ENCODE peak calls at places on chromosomes 6 and 20, in five cellular contexts. One of them, this sample, is unnamed.

GRCh38 chr6:2108700-2109306 is 136.6 kb downstream of the GMDS start:
- DNase-seq in dorsolateral prefrontal cortex: no peak
- DNase-seq in bronchial epithelial cell: no peak
- DNase-seq in cardiac muscle cell: peak; percentile 29
- DNase-seq in lower lobe of right lung: no peak
- DNase-seq in this sample: no peak

GRCh38 chr20:3932277-3933073 is 43.3 kb downstream of the PANK2 start:
- DNase-seq in bronchial epithelial cell: no peak
- DNase-seq in dorsolateral prefrontal cortex: no peak
- DNase-seq in cardiac muscle cell: peak; percentile 30
- DNase-seq in lower lobe of right lung: no peak
- DNase-seq in this sample: no peak

GRCh38 chr20:34311118-34312023 is 8.2 kb upstream of the AHCY start:
- DNase-seq in dorsolateral prefrontal cortex: peak; percentile 27
- DNase-seq in bronchial epithelial cell: no peak
- DNase-seq in cardiac muscle cell: peak; percentile 16
- DNase-seq in lower lobe of right lung: no peak
- DNase-seq in this sample: no peak

GRCh38 chr6:170186909-170187668 is 103.8 kb downstream of the DLL1 start:
- DNase-seq in bronchial epithelial cell: no peak
- DNase-seq in cardiac muscle cell: no peak
- DNase-seq in lower lobe of right lung: no peak
- DNase-seq in dorsolateral prefrontal cortex: no peak
- DNase-seq in this sample: no peak

GRCh38 chr6:89297695-89298351 is 17.3 kb downstream of the GABRR2 start:
- DNase-seq in cardiac muscle cell: no peak
- DNase-seq in dorsolateral prefrontal cortex: peak; percentile 51
- DNase-seq in lower lobe of right lung: no peak
- DNase-seq in bronchial epithelial cell: peak; percentile 98
- DNase-seq in this sample: peak; percentile 93

GRCh38 chr20:52087471-52087870 is 104.1 kb downstream of the ZFP64 start:
- DNase-seq in dorsolateral prefrontal cortex: no peak
- DNase-seq in cardiac muscle cell: no peak
- DNase-seq in bronchial epithelial cell: no peak
- DNase-seq in lower lobe of right lung: no peak
- DNase-seq in this sample: no peak

GRCh38 chr6:108793449-108794134 is 54.6 kb upstream of the ARMC2 start:
- DNase-seq in bronchial epithelial cell: no peak
- DNase-seq in lower lobe of right lung: no peak
- DNase-seq in cardiac muscle cell: no peak
- DNase-seq in dorsolateral prefrontal cortex: no peak
- DNase-seq in this sample: no peak

GRCh38 chr6:61622601-61623000 is 663.4 kb downstream of the KHDRBS2 start:
- DNase-seq in bronchial epithelial cell: no peak
- DNase-seq in cardiac muscle cell: no peak
- DNase-seq in lower lobe of right lung: no peak
- DNase-seq in dorsolateral prefrontal cortex: no peak
- DNase-seq in this sample: no peak

GRCh38 chr6:131694832-131695426 is 6.3 kb downstream of the OR2A4 start:
- DNase-seq in cardiac muscle cell: peak; percentile 77
- DNase-seq in dorsolateral prefrontal cortex: peak; percentile 8
- DNase-seq in lower lobe of right lung: no peak
- DNase-seq in bronchial epithelial cell: peak; percentile 58
- DNase-seq in this sample: peak; percentile 3

GRCh38 chr6:44256291-44257006 is 879 bp downstream of the SLC35B2 start:
- DNase-seq in cardiac muscle cell: no peak
- DNase-seq in dorsolateral prefrontal cortex: no peak
- DNase-seq in bronchial epithelial cell: no peak
- DNase-seq in lower lobe of right lung: no peak
- DNase-seq in this sample: no peak

GRCh38 chr6:89411269-89412070 is 603 bp downstream of the RRAGD start:
- DNase-seq in lower lobe of right lung: peak; percentile 64
- DNase-seq in dorsolateral prefrontal cortex: peak; percentile 46
- DNase-seq in cardiac muscle cell: peak; percentile 85
- DNase-seq in bronchial epithelial cell: no peak
- DNase-seq in this sample: peak; percentile 6

GRCh38 chr20:47998736-47999135 is 213.5 kb upstream of the SULF2 start:
- DNase-seq in cardiac muscle cell: no peak
- DNase-seq in dorsolateral prefrontal cortex: no peak
- DNase-seq in lower lobe of right lung: no peak
- DNase-seq in bronchial epithelial cell: no peak
- DNase-seq in this sample: no peak

GRCh38 chr6:2659882-2660281 is 90.8 kb downstream of the MYLK4 start:
- DNase-seq in lower lobe of right lung: no peak
- DNase-seq in dorsolateral prefrontal cortex: no peak
- DNase-seq in bronchial epithelial cell: peak; percentile 88
- DNase-seq in cardiac muscle cell: no peak
- DNase-seq in this sample: peak; percentile 86

GRCh38 chr6:167475947-167476346 is 151.1 kb downstream of the TTLL2 start:
- DNase-seq in lower lobe of right lung: no peak
- DNase-seq in bronchial epithelial cell: no peak
- DNase-seq in dorsolateral prefrontal cortex: no peak
- DNase-seq in cardiac muscle cell: peak; percentile 54
- DNase-seq in this sample: no peak

GRCh38 chr6:118890997-118891790 is 2.8 kb upstream of the ASF1A start:
- DNase-seq in dorsolateral prefrontal cortex: no peak
- DNase-seq in lower lobe of right lung: no peak
- DNase-seq in cardiac muscle cell: no peak
- DNase-seq in bronchial epithelial cell: no peak
- DNase-seq in this sample: no peak

GRCh38 chr20:17465236-17465635 is 65.9 kb downstream of the BFSP1 start:
- DNase-seq in lower lobe of right lung: no peak
- DNase-seq in cardiac muscle cell: no peak
- DNase-seq in bronchial epithelial cell: no peak
- DNase-seq in dorsolateral prefrontal cortex: no peak
- DNase-seq in this sample: no peak

GRCh38 chr6:148873868-148874267 is 127.0 kb downstream of the UST start:
- DNase-seq in dorsolateral prefrontal cortex: no peak
- DNase-seq in bronchial epithelial cell: no peak
- DNase-seq in cardiac muscle cell: no peak
- DNase-seq in lower lobe of right lung: no peak
- DNase-seq in this sample: no peak

GRCh38 chr6:110965629-110966229 is 7.2 kb downstream of the GTF3C6 start:
- DNase-seq in dorsolateral prefrontal cortex: no peak
- DNase-seq in lower lobe of right lung: no peak
- DNase-seq in bronchial epithelial cell: no peak
- DNase-seq in cardiac muscle cell: no peak
- DNase-seq in this sample: no peak

GRCh38 chr6:16472349-16473069 is 234.1 kb downstream of the GMPR start:
- DNase-seq in cardiac muscle cell: peak; percentile 58
- DNase-seq in dorsolateral prefrontal cortex: no peak
- DNase-seq in bronchial epithelial cell: peak; percentile 67
- DNase-seq in lower lobe of right lung: no peak
- DNase-seq in this sample: peak; percentile 5

GRCh38 chr6:35489995-35490791 is 6.7 kb downstream of the TEAD3 start:
- DNase-seq in lower lobe of right lung: peak; percentile 70
- DNase-seq in dorsolateral prefrontal cortex: peak; percentile 30
- DNase-seq in cardiac muscle cell: peak; percentile 95
- DNase-seq in bronchial epithelial cell: peak; percentile 37
- DNase-seq in this sample: no peak

GRCh38 chr6:116010400-116011095 is 50.1 kb downstream of the FRK start:
- DNase-seq in dorsolateral prefrontal cortex: peak; percentile 80
- DNase-seq in cardiac muscle cell: peak; percentile 65
- DNase-seq in lower lobe of right lung: peak; percentile 62
- DNase-seq in bronchial epithelial cell: peak; percentile 67
- DNase-seq in this sample: no peak

GRCh38 chr6:127547909-127548649 is 28.9 kb upstream of the C6orf58 start:
- DNase-seq in bronchial epithelial cell: peak; percentile 28
- DNase-seq in cardiac muscle cell: no peak
- DNase-seq in lower lobe of right lung: no peak
- DNase-seq in dorsolateral prefrontal cortex: no peak
- DNase-seq in this sample: no peak
- TF ChIP-seq CTCF in bronchial epithelial cell: no peak
- TF ChIP-seq CTCF in cardiac muscle cell: peak; percentile 36
- TF ChIP-seq CTCF in lower lobe of right lung: no peak
- TF ChIP-seq CTCF in dorsolateral prefrontal cortex: peak; percentile 12
- TF ChIP-seq CTCF in this sample: peak; percentile 52

DNA sequence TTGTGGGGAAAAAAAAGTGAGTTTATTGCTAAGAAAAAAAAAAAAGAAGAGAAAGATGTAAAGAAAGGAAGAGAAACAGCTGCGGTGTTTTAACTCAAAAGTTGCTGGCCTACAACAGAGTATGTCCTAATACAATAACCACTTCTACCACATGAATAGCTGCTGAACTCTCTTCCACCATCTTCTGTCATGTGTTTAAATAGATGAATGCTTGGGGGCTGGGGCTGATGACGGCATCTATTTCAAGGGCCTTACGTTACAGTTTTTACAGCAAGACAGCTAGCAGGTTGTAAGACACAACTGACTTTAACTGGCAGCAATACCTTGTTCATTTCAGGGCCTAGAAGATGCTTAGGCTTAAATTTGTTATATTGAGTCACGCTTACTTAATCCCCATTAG is 50.4 kb downstream of the MAP3K7 start:
- DNase-seq in cardiac muscle cell: peak; percentile 28
- DNase-seq in bronchial epithelial cell: no peak
- DNase-seq in dorsolateral prefrontal cortex: no peak
- DNase-seq in lower lobe of right lung: no peak
- DNase-seq in this sample: no peak
- H3K27me3 ChIP-seq in cardiac muscle cell: no peaks in the 10 kb centered on the region
- H3K27me3 ChIP-seq in bronchial epithelial cell: no peaks in the 10 kb centered on the region
- H3K27me3 ChIP-seq in dorsolateral prefrontal cortex: no peaks in the 10 kb centered on the region
- H3K27me3 ChIP-seq in lower lobe of right lung: no peaks in the 10 kb centered on the region
- H3K27me3 ChIP-seq in this sample: no peaks in the 10 kb centered on the region

DNA sequence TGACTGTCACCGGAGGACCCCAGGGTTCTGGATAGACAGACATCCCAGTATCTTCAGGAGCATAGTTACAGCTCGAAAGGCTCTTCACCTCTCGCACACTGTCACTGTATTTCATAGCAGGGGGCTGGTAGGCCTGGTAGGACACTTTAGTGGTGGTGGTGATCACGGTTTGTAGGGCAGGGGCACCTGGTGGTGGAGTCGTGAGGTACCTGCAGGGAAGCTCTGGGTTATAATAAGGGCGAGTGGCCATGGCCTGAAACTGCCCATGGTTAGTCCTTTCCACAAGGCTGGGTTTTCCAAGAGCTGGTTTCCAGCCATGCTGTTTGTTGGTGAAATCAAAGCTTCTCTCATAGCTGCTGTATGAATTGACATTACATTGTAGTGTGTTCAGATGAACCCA is 7.6 kb downstream of the GCM2 start:
- DNase-seq in dorsolateral prefrontal cortex: no peak
- DNase-seq in lower lobe of right lung: no peak
- DNase-seq in cardiac muscle cell: no peak
- DNase-seq in bronchial epithelial cell: no peak
- DNase-seq in this sample: no peak
- TF ChIP-seq CTCF in dorsolateral prefrontal cortex: no peak
- TF ChIP-seq CTCF in lower lobe of right lung: no peak
- TF ChIP-seq CTCF in cardiac muscle cell: no peak
- TF ChIP-seq CTCF in bronchial epithelial cell: no peak
- TF ChIP-seq CTCF in this sample: no peak

DNA sequence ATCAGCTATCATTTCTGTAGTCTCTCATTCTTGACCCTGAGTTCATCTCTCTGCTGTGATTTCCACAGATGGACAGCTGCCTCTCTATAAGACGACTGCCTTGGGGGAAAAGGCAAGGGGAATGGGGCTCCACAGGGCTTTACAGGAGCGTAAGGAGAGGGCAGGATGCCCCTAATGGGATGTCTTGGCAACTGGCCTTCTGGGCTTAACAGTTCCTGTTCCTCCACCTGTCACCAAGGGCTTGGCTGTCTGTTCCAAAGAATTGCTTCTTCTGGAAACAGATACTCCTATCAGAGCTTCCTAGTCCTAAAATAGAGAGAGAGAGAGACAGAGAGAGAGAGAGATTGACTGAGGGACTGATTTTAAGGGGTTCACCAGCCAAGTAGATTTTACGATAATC is 181.9 kb downstream of the TMEM200A start:
- DNase-seq in lower lobe of right lung: no peak
- DNase-seq in cardiac muscle cell: no peak
- DNase-seq in dorsolateral prefrontal cortex: no peak
- DNase-seq in bronchial epithelial cell: no peak
- DNase-seq in this sample: no peak
- H3K27me3 ChIP-seq in lower lobe of right lung: no peaks in the 10 kb centered on the region
- H3K27me3 ChIP-seq in cardiac muscle cell: peaks cover 31% of the 10 kb centered on the region
- H3K27me3 ChIP-seq in dorsolateral prefrontal cortex: no peaks in the 10 kb centered on the region
- H3K27me3 ChIP-seq in bronchial epithelial cell: no peaks in the 10 kb centered on the region
- H3K27me3 ChIP-seq in this sample: no peaks in the 10 kb centered on the region

GRCh38 chr6:123393333-123393732 is 243.4 kb downstream of the TRDN start:
- DNase-seq in dorsolateral prefrontal cortex: no peak
- DNase-seq in lower lobe of right lung: no peak
- DNase-seq in bronchial epithelial cell: peak; percentile 39
- DNase-seq in cardiac muscle cell: no peak
- DNase-seq in this sample: no peak
- TF ChIP-seq CTCF in dorsolateral prefrontal cortex: peak; percentile 50
- TF ChIP-seq CTCF in lower lobe of right lung: no peak
- TF ChIP-seq CTCF in bronchial epithelial cell: peak; percentile 21
- TF ChIP-seq CTCF in cardiac muscle cell: peak; percentile 8
- TF ChIP-seq CTCF in this sample: peak; percentile 56

DNA sequence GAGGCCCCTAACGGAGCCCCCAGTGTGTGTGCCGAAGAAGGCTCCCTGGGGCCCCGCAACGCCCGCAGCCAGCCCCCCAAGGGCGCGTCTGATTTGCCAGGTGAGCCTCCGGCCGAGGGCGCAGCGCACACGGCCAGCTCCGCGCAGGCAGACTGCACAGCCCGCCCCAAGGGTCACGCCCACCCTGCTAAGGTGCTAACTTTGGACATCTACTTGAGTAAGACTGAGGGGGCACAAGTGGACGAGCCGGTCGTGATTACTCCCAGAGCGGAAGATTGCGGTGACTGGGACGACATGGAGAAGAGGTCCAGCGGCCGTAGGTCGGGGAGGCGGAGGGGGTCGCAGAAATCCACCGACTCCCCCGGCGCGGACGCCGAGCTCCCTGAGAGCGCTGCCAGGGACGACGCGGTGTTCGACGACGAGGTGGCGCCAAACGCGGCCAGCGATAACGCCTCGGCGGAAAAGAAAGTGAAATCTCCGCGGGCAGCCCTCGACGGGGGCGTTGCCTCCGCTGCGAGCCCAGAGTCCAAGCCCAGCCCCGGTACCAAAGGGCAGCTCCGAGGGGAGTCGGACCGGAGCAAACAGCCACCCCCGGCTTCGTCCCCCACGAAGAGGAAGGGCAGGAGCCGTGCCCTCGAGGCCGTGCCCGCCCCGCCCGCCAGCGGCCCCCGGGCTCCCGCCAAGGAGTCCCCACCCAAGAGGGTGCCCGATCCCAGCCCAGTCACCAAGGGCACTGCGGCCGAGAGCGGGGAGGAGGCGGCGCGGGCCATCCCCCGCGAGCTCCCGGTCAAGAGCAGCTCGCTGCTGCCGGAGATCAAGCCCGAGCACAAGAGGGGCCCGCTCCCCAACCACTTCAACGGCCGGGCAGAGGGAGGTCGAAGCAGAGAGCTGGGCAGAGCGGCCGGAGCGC is 117.0 kb downstream of the RTN4IP1 start:
- DNase-seq in bronchial epithelial cell: peak; percentile 53
- DNase-seq in dorsolateral prefrontal cortex: no peak
- DNase-seq in cardiac muscle cell: peak; percentile 51
- DNase-seq in lower lobe of right lung: peak; percentile 92
- DNase-seq in this sample: no peak
- H3K27me3 ChIP-seq in bronchial epithelial cell: no peaks in the 10 kb centered on the region
- H3K27me3 ChIP-seq in dorsolateral prefrontal cortex: peaks cover 57% of the 10 kb centered on the region
- H3K27me3 ChIP-seq in cardiac muscle cell: peaks cover 83% of the 10 kb centered on the region
- H3K27me3 ChIP-seq in lower lobe of right lung: peaks cover 2% of the 10 kb centered on the region
- H3K27me3 ChIP-seq in this sample: no peaks in the 10 kb centered on the region

GRCh38 chr6:96542702-96543101 is 20.2 kb upstream of the FHL5 start:
- DNase-seq in dorsolateral prefrontal cortex: no peak
- DNase-seq in cardiac muscle cell: no peak
- DNase-seq in lower lobe of right lung: no peak
- DNase-seq in bronchial epithelial cell: peak; percentile 1
- DNase-seq in this sample: no peak
- TF ChIP-seq CTCF in dorsolateral prefrontal cortex: peak; percentile 48
- TF ChIP-seq CTCF in cardiac muscle cell: peak; percentile 44
- TF ChIP-seq CTCF in lower lobe of right lung: peak; percentile 34
- TF ChIP-seq CTCF in bronchial epithelial cell: no peak
- TF ChIP-seq CTCF in this sample: peak; percentile 58